ENCODE peak calls at places on chromosomes 5 and 9, in seven cellular contexts. D is HepG2; C is body of pancreas; T is CD4-positive, alpha-beta memory T cell; J is fibroblast of villous mesenchyme; Z is H7; O is NB4. L is an unnamed sample.

GRCh38 chr5:163397368-163397767 is 40.0 kb upstream of the CCNG1 start:
- DNase-seq in D (no peak), C (no peak), T (no peak), J (no peak), Z (no peak), O (no peak), L (no peak)

GRCh38 chr9:100554935-100555401 is 22.9 kb upstream of the CAVIN4 start:
- DNase-seq in D (no peak), C (no peak), T (no peak), J (peak), Z (no peak), O (no peak), L (no peak)

GRCh38 chr9:32584784-32585183 is 11.8 kb upstream of the NDUFB6 start:
- DNase-seq in D (no peak), C (no peak), T (no peak), J (no peak), Z (no peak), O (no peak), L (no peak)

GRCh38 chr5:170126061-170126460 is 20.4 kb downstream of the FOXI1 start:
- DNase-seq in D (no peak), C (no peak), T (no peak), J (no peak), Z (no peak), O (no peak), L (no peak)

GRCh38 chr9:98790601-98791146 is 5.7 kb downstream of the ANKS6 start:
- DNase-seq in D (no peak), C (no peak), T (no peak), J (no peak), Z (no peak), O (no peak), L (no peak)

GRCh38 chr5:30103056-30104020 is 1090.1 kb upstream of the CDH6 start:
- DNase-seq in D (no peak), C (no peak), T (no peak), J (no peak), Z (no peak), O (no peak), L (no peak)

GRCh38 chr9:38388283-38389223 is 3.9 kb upstream of the ALDH1B1 start:
- DNase-seq in D (peak), C (no peak), T (no peak), J (peak), Z (no peak), O (no peak), L (no peak)

GRCh38 chr9:34603610-34604231 is 8.2 kb downstream of the RPP25L start:
- DNase-seq in D (peak), C (peak), T (peak), J (peak), Z (peak), O (peak), L (peak)

GRCh38 chr5:90506221-90506620 is 23.2 kb downstream of the LYSMD3 start:
- DNase-seq in D (no peak), C (no peak), T (no peak), J (no peak), Z (no peak), O (no peak), L (no peak)

GRCh38 chr5:181031716-181032115 is 8.3 kb upstream of the BTNL9 start:
- DNase-seq in D (no peak), C (no peak), T (no peak), J (no peak), Z (no peak), O (no peak), L (no peak)

GRCh38 chr5:40273936-40274335 is 405.8 kb upstream of the PTGER4 start:
- DNase-seq in D (no peak), C (no peak), T (no peak), J (no peak), Z (no peak), O (no peak), L (no peak)

GRCh38 chr5:122237906-122238305 is 74.1 kb upstream of the SNCAIP start:
- DNase-seq in D (no peak), C (no peak), T (no peak), J (no peak), Z (no peak), O (no peak), L (no peak)

GRCh38 chr5:123438902-123439301 is 15.7 kb upstream of the CEP120 start:
- DNase-seq in D (no peak), C (peak), T (no peak), J (no peak), Z (no peak), O (no peak), L (no peak)

GRCh38 chr9:19286634-19287188 is 56.2 kb downstream of the DENND4C start:
- DNase-seq in D (peak), C (peak), T (no peak), J (peak), Z (no peak), O (no peak), L (no peak)

GRCh38 chr5:41600738-41601137 is 90.3 kb upstream of the PLCXD3 start:
- DNase-seq in D (no peak), C (no peak), T (no peak), J (no peak), Z (no peak), O (no peak), L (no peak)

DNA sequence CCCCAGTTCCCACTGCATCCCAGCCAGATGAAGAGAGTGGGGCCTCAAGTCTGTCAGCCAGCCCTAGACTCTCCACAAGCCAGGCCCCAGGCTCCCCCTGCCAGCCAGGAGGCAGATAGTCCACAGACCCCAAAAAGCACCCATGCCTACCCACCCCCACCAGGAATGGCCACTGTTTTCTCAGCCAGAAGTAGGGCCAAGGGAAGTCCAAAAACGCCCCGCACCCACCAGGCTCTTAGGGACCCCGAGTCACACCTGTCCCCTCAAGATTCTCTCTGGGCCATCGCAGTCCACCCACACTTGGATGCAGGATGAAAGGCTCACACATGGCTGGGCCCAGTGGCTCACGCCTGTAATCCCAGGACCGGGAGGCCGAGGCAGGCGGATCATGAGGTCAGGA is 96.7 kb upstream of the PHYKPL start:
- DNase-seq in D (no peak), C (no peak), T (no peak), J (no peak), Z (no peak), O (no peak), L (no peak)
- H3K4me3 ChIP-seq in D (no peak), C (no peak), T (no peak), J (no peak), Z (no peak), O (no peak), L (no peak)

DNA sequence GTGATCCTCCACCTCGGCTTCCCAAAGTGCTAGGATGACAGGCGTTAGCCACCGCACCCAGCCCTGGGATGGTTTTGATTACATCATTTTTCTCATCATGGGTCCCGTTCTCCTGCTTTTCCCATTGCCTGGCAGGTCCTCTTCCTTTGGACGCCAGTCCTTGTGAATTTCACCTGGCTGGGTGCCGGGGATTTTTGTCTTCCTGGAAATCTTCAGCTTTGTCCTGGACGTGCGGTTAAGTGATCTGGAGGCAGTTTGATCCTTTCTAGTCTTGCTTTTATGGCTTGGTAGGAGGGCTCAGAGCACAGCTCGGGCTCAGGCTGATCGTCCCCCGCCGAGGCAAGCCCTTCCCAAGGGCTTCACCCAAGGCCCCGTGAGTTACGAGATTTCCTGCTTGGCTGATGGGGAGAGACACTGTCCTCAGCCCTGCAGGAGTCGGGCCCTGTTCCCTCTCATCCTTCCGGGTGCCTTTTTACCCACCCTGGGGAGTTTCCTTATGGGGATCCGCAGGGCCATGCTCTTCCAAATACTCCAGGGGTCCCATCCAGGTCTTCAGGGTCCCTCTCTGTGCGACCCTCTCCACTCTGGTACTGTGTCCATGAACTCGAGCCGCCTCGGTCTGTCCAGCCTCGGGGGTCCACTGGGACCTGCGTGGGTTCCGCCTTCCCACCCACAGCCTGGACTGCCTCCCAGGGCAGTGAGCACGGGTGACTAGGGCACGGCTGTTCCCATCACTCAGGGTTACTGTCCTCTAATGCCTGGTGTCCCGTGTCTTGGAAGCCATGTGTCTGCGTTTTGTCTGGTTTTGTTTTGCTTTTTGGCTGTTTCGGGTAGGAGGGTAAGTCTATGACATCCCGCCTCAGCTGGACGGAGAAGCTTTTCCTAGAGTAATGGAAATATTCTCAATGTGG is 22.3 kb upstream of the EGFL7 start:
- DNase-seq in D (no peak), C (no peak), T (no peak), J (peak), Z (no peak), O (no peak), L (no peak)
- H3K4me3 ChIP-seq in D (no peak), C (no peak), T (no peak), J (no peak), Z (no peak), O (no peak), L (no peak)

DNA sequence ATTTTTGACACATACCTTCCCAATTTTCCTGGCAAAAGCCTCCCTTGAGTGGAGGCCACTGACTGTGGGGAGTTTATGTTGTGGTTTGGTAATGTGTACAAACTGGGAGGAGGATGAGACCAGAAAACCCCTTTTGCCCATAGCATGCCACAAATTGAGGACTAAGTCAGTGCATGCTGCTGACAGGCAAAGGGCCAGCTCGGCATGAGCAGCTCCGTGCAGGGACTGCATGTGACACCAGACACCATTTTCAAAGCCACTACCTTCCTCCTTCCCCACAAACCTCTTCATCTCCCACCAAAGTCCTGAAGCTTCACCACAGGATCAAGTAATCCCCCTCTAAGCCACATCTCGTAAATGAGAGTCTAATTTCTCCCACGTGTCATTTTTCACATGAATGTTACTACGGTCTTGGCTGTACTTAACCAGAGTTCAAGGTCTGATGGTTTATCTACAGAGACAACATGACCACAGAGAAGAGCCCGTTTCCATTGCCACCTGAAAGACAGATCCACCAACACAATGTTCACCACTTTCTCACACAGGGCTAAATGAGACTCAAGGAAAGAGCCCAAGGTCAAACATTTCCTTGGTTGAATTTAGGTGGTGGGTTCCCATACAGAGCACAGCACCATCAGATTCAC is 106.5 kb downstream of the NFIB start:
- DNase-seq in D (no peak), C (no peak), T (no peak), J (peak), Z (no peak), O (no peak), L (no peak)
- H3K4me3 ChIP-seq in D (no peak), C (no peak), T (no peak), J (no peak), Z (no peak), O (no peak), L (no peak)

GRCh38 chr5:157271740-157272271 is 5.9 kb downstream of the CYFIP2 start:
- DNase-seq in D (no peak), C (peak), T (peak), J (no peak), Z (no peak), O (peak), L (no peak)
- H3K4me3 ChIP-seq in D (no peak), C (no peak), T (no peak), J (no peak), Z (no peak), O (no peak), L (no peak)

GRCh38 chr5:141373673-141374317 is at the start of gene PCDHGA6:
- DNase-seq in D (no peak), C (no peak), T (no peak), J (peak), Z (no peak), O (peak), L (no peak)

GRCh38 chr5:141366016-141366896 is 2.3 kb downstream of the PCDHGA5 start:
- DNase-seq in D (no peak), C (no peak), T (no peak), J (no peak), Z (no peak), O (no peak), L (no peak)

GRCh38 chr5:141369994-141370848 is at the start of gene PCDHGB3:
- DNase-seq in D (no peak), C (peak), T (peak), J (peak), Z (no peak), O (peak), L (no peak)

GRCh38 chr5:141374627-141375026 is 936 bp downstream of the PCDHGA6 start:
- DNase-seq in D (no peak), C (no peak), T (no peak), J (no peak), Z (no peak), O (no peak), L (no peak)

DNA sequence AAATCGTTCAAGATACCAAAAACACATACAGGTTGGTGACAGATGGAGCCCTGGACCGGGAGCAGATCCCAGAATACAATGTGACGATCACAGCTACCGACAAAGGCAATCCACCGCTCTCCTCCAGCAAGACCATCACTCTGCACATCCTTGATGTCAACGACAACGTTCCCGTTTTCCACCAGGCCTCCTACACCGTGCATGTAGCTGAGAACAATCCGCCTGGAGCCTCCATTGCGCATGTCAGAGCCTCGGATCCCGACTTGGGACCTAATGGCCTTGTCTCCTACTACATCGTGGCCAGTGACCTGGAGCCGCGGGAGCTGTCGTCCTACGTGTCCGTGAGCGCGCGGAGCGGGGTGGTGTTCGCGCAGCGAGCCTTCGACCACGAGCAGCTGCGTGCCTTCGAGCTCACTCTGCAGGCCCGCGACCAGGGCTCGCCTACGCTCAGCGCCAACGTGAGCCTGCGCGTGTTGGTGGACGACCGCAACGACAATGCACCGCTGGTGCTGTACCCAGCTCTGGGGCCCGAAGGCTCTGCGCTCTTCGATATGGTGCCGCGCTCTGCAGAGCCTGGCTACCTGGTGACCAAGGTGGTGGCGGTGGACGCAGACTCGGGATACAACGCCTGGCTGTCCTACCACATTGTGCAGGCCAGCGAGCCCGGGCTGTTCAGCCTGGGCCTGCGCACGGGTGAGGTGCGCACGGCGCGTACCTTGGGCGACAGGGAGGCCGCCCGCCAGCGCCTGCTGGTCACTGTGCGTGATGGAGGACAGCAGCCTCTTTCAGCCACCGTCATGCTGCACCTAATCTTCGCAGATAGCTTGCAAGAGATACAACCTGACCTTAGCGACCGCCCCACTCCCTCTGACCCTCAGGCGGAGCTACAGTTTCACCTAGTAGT is 1.8 kb downstream of the PCDHGB3 start:
- DNase-seq in D (no peak), C (no peak), T (no peak), J (no peak), Z (no peak), O (no peak), L (no peak)
- H3K4me3 ChIP-seq in D (no peak), C (no peak), T (no peak), J (no peak), Z (no peak), O (no peak), L (no peak)

GRCh38 chr9:126676685-126677143 is 63.0 kb downstream of the LMX1B start:
- DNase-seq in D (no peak), C (no peak), T (no peak), J (no peak), Z (peak), O (no peak), L (no peak)

GRCh38 chr9:126676102-126676684 is 62.5 kb downstream of the LMX1B start:
- DNase-seq in D (no peak), C (no peak), T (no peak), J (no peak), Z (peak), O (no peak), L (no peak)

GRCh38 chr9:126678989-126679388 is 65.3 kb downstream of the LMX1B start:
- DNase-seq in D (no peak), C (no peak), T (no peak), J (no peak), Z (no peak), O (no peak), L (no peak)

GRCh38 chr9:126675147-126675467 is 61.4 kb downstream of the LMX1B start:
- DNase-seq in D (no peak), C (no peak), T (no peak), J (no peak), Z (peak), O (no peak), L (no peak)

DNA sequence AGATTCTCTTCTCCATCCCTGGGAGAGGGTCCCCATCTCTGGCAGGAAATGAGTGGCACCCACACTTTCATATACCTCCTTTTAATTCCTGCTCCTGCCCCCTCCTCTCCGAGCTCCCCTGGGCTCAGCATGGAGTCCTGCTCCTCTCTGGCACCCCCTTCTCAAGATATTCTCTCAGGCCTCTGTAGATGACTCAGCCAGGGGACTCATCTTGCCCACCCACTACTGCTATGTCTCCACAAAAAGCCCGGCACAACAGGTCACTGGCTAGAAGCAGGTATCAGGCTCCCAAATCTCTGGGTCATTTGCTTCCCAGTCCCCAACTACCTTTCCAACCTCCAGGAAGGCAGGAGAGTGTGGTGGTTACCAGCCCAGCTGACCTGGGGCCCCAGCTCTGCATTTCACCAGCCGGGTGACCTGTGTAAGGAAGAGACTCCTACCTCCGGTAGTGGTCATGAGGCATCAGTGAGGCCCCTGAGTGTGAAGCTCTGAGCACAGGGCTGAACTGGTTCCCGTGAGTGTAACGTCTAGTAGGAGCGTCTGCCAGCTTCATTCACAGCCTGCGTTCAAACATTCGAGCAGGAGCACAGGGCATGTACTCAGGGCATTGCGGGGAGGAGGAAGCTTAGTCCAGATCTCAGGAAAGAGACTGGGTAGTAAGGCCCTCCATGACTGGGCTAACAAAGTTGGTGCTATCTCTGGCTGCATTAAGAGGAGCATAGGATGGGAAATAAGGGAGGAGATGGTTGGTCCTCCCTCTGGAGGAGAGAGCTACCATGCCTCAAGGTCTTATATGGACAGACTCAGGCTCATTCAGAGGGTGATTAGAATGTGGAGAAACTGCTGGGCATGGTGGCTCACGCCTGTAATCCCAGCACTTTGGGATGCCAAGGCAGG is 63.7 kb downstream of the LMX1B start:
- DNase-seq in D (no peak), C (no peak), T (no peak), J (no peak), Z (peak), O (no peak), L (no peak)
- H3K4me3 ChIP-seq in D (no peak), C (no peak), T (no peak), J (no peak), Z (peak), O (no peak), L (no peak)

GRCh38 chr9:14517154-14517906 is 175.9 kb downstream of the ZDHHC21 start:
- DNase-seq in D (no peak), C (no peak), T (no peak), J (no peak), Z (no peak), O (no peak), L (no peak)

GRCh38 chr9:14515049-14515448 is 178.2 kb downstream of the ZDHHC21 start:
- DNase-seq in D (no peak), C (no peak), T (no peak), J (no peak), Z (no peak), O (peak), L (no peak)

GRCh38 chr9:14512942-14513341 is 180.3 kb downstream of the ZDHHC21 start:
- DNase-seq in D (no peak), C (no peak), T (no peak), J (no peak), Z (no peak), O (no peak), L (no peak)

GRCh38 chr9:14511452-14511851 is 181.8 kb downstream of the ZDHHC21 start:
- DNase-seq in D (no peak), C (no peak), T (no peak), J (no peak), Z (no peak), O (no peak), L (no peak)

GRCh38 chr9:14515564-14516198 is 177.6 kb downstream of the ZDHHC21 start:
- DNase-seq in D (no peak), C (no peak), T (no peak), J (no peak), Z (peak), O (no peak), L (no peak)
- H3K4me3 ChIP-seq in D (no peak), C (no peak), T (no peak), J (no peak), Z (no peak), O (no peak), L (no peak)

GRCh38 chr5:76690027-76690679 is 25.8 kb upstream of the F2R start:
- DNase-seq in D (no peak), C (no peak), T (no peak), J (no peak), Z (no peak), O (no peak), L (no peak)
- H3K4me3 ChIP-seq in D (no peak), C (no peak), T (no peak), J (no peak), Z (no peak), O (no peak), L (no peak)

L was measured in lower leg skin.